ENCODE peak calls at places on chromosomes 6 and 20, in five cellular contexts. One of them, this sample, is unnamed.

GRCh38 chr6:138833819-138834539 is 38.1 kb downstream of the ECT2L start:
- DNase-seq in spleen: no peak
- DNase-seq in H1: no peak
- DNase-seq in NB4: no peak
- DNase-seq in heart left ventricle: peak; percentile 70
- DNase-seq in this sample: no peak

GRCh38 chr6:155538708-155539107 is 83.1 kb upstream of the NOX3 start:
- DNase-seq in heart left ventricle: no peak
- DNase-seq in NB4: no peak
- DNase-seq in spleen: no peak
- DNase-seq in H1: no peak
- DNase-seq in this sample: no peak

GRCh38 chr6:167279766-167280440 is 11.2 kb upstream of the UNC93A start:
- DNase-seq in H1: no peak
- DNase-seq in heart left ventricle: no peak
- DNase-seq in spleen: no peak
- DNase-seq in NB4: no peak
- DNase-seq in this sample: no peak

GRCh38 chr6:36599791-36600209 is 5.6 kb downstream of the SRSF3 start:
- DNase-seq in heart left ventricle: no peak
- DNase-seq in H1: no peak
- DNase-seq in NB4: peak; percentile 42
- DNase-seq in spleen: peak; percentile 78
- DNase-seq in this sample: no peak

GRCh38 chr20:50304883-50305635 is 114.4 kb downstream of the CEBPB start:
- DNase-seq in spleen: peak; percentile 75
- DNase-seq in NB4: no peak
- DNase-seq in heart left ventricle: peak; percentile 84
- DNase-seq in H1: no peak
- DNase-seq in this sample: peak; percentile 92

GRCh38 chr6:8858854-8859257 is 423.5 kb upstream of the SLC35B3 start:
- DNase-seq in spleen: no peak
- DNase-seq in NB4: no peak
- DNase-seq in H1: no peak
- DNase-seq in heart left ventricle: no peak
- DNase-seq in this sample: no peak

GRCh38 chr6:124495316-124496176 is 466.7 kb upstream of the RNF217 start:
- DNase-seq in NB4: no peak
- DNase-seq in spleen: no peak
- DNase-seq in H1: no peak
- DNase-seq in heart left ventricle: no peak
- DNase-seq in this sample: no peak

GRCh38 chr6:121482004-121482693 is 46.7 kb downstream of the GJA1 start:
- DNase-seq in H1: no peak
- DNase-seq in spleen: no peak
- DNase-seq in NB4: no peak
- DNase-seq in heart left ventricle: no peak
- DNase-seq in this sample: no peak

GRCh38 chr6:150881911-150882481 is 16.5 kb downstream of the MTHFD1L start:
- DNase-seq in NB4: no peak
- DNase-seq in spleen: no peak
- DNase-seq in H1: no peak
- DNase-seq in heart left ventricle: peak; percentile 71
- DNase-seq in this sample: peak; percentile 57

DNA sequence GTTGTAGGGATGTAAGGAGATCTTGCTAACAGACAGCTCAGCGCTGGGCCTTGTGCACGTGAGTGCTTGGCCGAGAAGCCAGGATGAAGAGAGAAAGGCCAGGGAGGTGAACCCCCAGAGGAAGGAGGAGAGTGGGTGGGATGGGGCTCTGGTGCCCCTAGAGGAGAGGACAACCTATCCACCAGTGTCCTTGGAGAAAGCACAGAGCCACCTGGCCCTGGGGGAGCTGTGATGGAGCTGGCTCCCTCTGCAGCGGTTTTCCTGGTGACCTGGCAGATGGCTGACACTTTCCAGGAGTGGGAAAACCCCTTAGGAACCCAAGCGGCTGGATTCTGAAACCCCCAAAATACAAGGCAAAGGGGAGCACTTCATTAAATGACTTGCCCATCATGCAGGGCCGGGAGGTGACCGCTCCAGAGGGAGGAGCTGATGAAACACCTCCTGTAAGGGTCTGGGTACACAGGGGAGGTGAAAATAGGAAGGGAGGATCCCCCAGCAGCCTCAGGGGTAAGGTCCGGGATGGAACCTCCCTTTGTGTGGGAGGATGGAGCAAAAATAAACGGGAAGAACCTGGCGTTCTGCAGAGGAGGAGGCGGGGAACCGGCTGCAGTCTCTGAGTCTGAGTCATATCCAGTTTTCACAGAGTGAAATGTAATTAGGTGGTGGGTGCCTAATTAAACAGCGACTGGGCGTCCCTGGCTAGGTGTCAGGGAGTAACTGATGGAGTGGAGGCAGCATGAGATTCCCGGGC is 80.4 kb downstream of the SULF2 start:
- DNase-seq in heart left ventricle: peak; percentile 61
- DNase-seq in spleen: no peak
- DNase-seq in H1: no peak
- DNase-seq in NB4: peak; percentile 61
- DNase-seq in this sample: no peak
- TF ChIP-seq CTCF in heart left ventricle: no peak
- TF ChIP-seq CTCF in spleen: no peak
- TF ChIP-seq CTCF in H1: no peak
- TF ChIP-seq CTCF in NB4: peak; percentile 19
- TF ChIP-seq CTCF in this sample: no peak

GRCh38 chr6:6969761-6970223 is 138.0 kb upstream of the RREB1 start:
- DNase-seq in NB4: no peak
- DNase-seq in H1: no peak
- DNase-seq in heart left ventricle: no peak
- DNase-seq in spleen: no peak
- DNase-seq in this sample: peak; percentile 86
- TF ChIP-seq POLR2A in NB4: no peak
- TF ChIP-seq POLR2A in H1: no peak
- TF ChIP-seq POLR2A in heart left ventricle: no peak
- TF ChIP-seq POLR2A in spleen: no peak
- TF ChIP-seq POLR2A in this sample: no peak

GRCh38 chr6:77619114-77619513 is 33.7 kb upstream of the MEI4 start:
- DNase-seq in heart left ventricle: no peak
- DNase-seq in H1: no peak
- DNase-seq in NB4: no peak
- DNase-seq in spleen: no peak
- DNase-seq in this sample: no peak

GRCh38 chr6:77624468-77624867 is 28.4 kb upstream of the MEI4 start:
- DNase-seq in NB4: no peak
- DNase-seq in heart left ventricle: no peak
- DNase-seq in H1: no peak
- DNase-seq in spleen: no peak
- DNase-seq in this sample: no peak

GRCh38 chr6:77620290-77620882 is 32.5 kb upstream of the MEI4 start:
- DNase-seq in spleen: no peak
- DNase-seq in H1: no peak
- DNase-seq in NB4: peak; percentile 35
- DNase-seq in heart left ventricle: no peak
- DNase-seq in this sample: no peak
- TF ChIP-seq CTCF in spleen: peak; percentile 22
- TF ChIP-seq CTCF in H1: no peak
- TF ChIP-seq CTCF in NB4: peak; percentile 68
- TF ChIP-seq CTCF in heart left ventricle: no peak
- TF ChIP-seq CTCF in this sample: no peak

DNA sequence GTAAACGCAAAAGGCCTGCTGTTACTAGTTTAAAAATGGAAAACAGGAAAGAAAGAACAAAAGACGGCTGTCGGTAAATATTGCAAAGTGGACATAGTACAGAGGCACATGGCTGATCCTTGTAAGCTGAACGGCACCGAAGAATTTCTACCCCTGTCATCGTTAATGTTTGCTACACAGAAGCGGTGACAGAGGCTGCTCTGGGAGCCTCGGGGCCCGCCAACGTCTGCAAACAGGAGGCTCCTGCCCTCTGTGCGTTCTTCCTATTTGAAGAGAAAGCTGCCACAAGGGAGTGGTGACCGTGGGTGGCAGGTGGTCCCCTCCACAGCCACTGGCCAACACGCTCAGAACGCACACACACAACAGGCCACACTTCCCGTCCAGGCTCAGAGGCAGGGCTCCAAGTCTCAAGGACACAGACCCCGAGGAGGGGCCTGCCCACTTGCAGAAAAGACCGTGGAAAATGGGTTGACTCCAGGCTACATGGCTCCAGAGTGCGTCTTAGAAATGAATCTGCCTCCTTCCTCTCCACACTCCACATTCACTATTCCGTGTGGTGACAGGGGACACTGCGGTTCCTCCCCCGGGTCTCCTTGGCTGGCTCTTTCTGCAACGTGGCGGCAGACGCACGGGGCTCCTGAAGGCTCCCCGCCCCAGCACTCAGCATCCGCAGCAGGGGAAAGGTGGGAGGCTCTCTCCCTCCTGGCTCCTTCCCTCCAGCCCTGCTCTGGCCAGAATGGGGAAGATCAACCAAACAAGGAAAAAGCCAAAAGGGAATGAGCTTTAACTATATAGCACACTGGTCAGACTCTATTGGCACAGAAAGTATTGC is 64.5 kb downstream of the GMPR start:
- DNase-seq in NB4: peak; percentile 21
- DNase-seq in H1: no peak
- DNase-seq in heart left ventricle: no peak
- DNase-seq in spleen: no peak
- DNase-seq in this sample: no peak
- TF ChIP-seq POLR2A in NB4: no peak
- TF ChIP-seq POLR2A in H1: no peak
- TF ChIP-seq POLR2A in heart left ventricle: no peak
- TF ChIP-seq POLR2A in spleen: no peak
- TF ChIP-seq POLR2A in this sample: no peak

GRCh38 chr6:32692019-32692418 is 25.6 kb upstream of the HLA-DQB1 start:
- DNase-seq in NB4: no peak
- DNase-seq in spleen: no peak
- DNase-seq in H1: peak; percentile 2
- DNase-seq in heart left ventricle: no peak
- DNase-seq in this sample: no peak
- TF ChIP-seq CTCF in NB4: no peak
- TF ChIP-seq CTCF in spleen: peak; percentile 77
- TF ChIP-seq CTCF in H1: peak; percentile 49
- TF ChIP-seq CTCF in heart left ventricle: peak; percentile 38
- TF ChIP-seq CTCF in this sample: no peak

GRCh38 chr6:85449388-85449817 is 480 bp upstream of the NT5E start:
- DNase-seq in spleen: peak; percentile 84
- DNase-seq in heart left ventricle: peak; percentile 34
- DNase-seq in NB4: no peak
- DNase-seq in H1: no peak
- DNase-seq in this sample: no peak
- TF ChIP-seq POLR2A in spleen: peak; percentile 10
- TF ChIP-seq POLR2A in heart left ventricle: no peak
- TF ChIP-seq POLR2A in NB4: no peak
- TF ChIP-seq POLR2A in H1: no peak
- TF ChIP-seq POLR2A in this sample: no peak

DNA sequence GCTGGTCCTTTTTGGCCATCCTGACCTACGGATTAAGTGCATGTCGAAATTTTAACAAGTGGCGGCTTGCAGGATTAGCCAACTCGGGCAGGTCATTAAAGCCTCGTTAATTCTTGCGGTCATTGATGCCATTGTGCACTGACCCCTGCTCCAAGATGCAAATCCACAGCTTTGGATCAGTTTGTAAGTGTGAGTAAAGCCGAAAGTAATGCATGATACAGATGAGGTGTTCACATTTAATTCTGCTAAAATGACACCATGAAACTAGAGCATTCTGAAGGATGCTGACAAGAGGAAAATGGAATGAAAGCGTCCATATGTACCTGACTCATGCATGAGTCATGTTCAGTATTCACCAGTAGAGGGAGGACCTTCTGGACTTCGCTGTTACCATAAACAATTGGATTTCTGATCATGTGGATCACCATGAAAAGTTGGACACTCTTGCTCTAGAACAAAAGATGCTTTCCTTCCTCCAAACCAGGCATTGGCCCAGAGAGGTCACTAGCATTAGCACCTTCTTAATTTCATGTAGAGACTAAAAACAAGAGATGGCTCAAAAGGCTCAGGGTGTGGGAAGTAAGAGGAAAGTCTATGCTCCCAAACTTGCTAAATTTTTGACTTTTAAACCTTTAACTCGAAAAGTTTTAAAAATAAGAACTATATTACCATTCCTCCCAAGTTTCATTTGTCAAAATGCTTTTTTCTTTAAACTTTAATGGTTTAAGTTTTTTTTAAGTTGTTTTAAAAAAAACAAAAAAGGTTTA is 48.0 kb downstream of the MUC22 start:
- DNase-seq in heart left ventricle: no peak
- DNase-seq in H1: no peak
- DNase-seq in spleen: no peak
- DNase-seq in NB4: peak; percentile 49
- DNase-seq in this sample: no peak
- TF ChIP-seq CTCF in heart left ventricle: peak; percentile 58
- TF ChIP-seq CTCF in H1: no peak
- TF ChIP-seq CTCF in spleen: peak; percentile 50
- TF ChIP-seq CTCF in NB4: peak; percentile 52
- TF ChIP-seq CTCF in this sample: no peak

This sample was measured in lower leg skin.